ENCODE peak calls at places on chromosome X, in seven cellular contexts. W, L, J, I, X, D and E are unnamed samples.

GRCh38 chrX:24169211-24169610 is 19.7 kb downstream of the ZFX start:
- DNase-seq in W (no peak), L (no peak), J (no peak), I (no peak), X (no peak), D (no peak), E (no peak)

GRCh38 chrX:84258708-84259107 is 70.7 kb upstream of the RPS6KA6 start:
- DNase-seq in W (no peak), L (no peak), J (no peak), I (no peak), X (no peak), D (no peak), E (no peak)

GRCh38 chrX:154136627-154137161 is 7.3 kb upstream of the OPN1LW start:
- DNase-seq in W (peak), L (no peak), J (peak), I (peak), X (no peak), D (peak), E (no peak)

GRCh38 chrX:117510453-117510852 is 606.2 kb downstream of the KLHL13 start:
- DNase-seq in W (no peak), L (no peak), J (no peak), I (no peak), X (no peak), D (no peak), E (no peak)

GRCh38 chrX:74343327-74343969 is 39.5 kb downstream of the ZCCHC13 start:
- DNase-seq in W (no peak), L (no peak), J (no peak), I (no peak), X (no peak), D (no peak), E (no peak)

GRCh38 chrX:108019382-108019857 is 25.4 kb upstream of the VSIG1 start:
- DNase-seq in W (no peak), L (no peak), J (peak), I (no peak), X (no peak), D (no peak), E (no peak)

GRCh38 chrX:125646195-125646594 is 326.5 kb downstream of the TEX13C start:
- DNase-seq in W (no peak), L (no peak), J (peak), I (no peak), X (no peak), D (no peak), E (no peak)

GRCh38 chrX:7132335-7133035 is 15.0 kb upstream of the STS start:
- DNase-seq in W (peak), L (peak), J (peak), I (peak), X (peak), D (no peak), E (no peak)

GRCh38 chrX:151370906-151371305 is 26.1 kb upstream of the VMA21 start:
- DNase-seq in W (peak), L (no peak), J (peak), I (no peak), X (no peak), D (no peak), E (no peak)

GRCh38 chrX:11137543-11138139 is 26.5 kb downstream of the HCCS start:
- DNase-seq in W (no peak), L (peak), J (no peak), I (peak), X (peak), D (no peak), E (peak)

GRCh38 chrX:32530802-32531403 is 680.4 kb downstream of the DMD start:
- DNase-seq in W (peak), L (peak), J (peak), I (no peak), X (no peak), D (no peak), E (peak)

GRCh38 chrX:123993326-123993725 is 31.8 kb downstream of the STAG2 start:
- DNase-seq in W (no peak), L (peak), J (no peak), I (peak), X (peak), D (no peak), E (no peak)

GRCh38 chrX:39518451-39519212 is 579.1 kb downstream of the BCOR start:
- DNase-seq in W (no peak), L (no peak), J (no peak), I (no peak), X (no peak), D (no peak), E (no peak)

GRCh38 chrX:291411-291901 is 10.3 kb downstream of the PLCXD1 start:
- DNase-seq in W (no peak), L (no peak), J (no peak), I (no peak), X (no peak), D (peak), E (no peak)

GRCh38 chrX:111352424-111352823 is 59.6 kb downstream of the DCX start:
- DNase-seq in W (no peak), L (peak), J (no peak), I (no peak), X (no peak), D (no peak), E (no peak)

GRCh38 chrX:44462851-44463250 is 79.8 kb downstream of the FUNDC1 start:
- DNase-seq in W (no peak), L (no peak), J (no peak), I (peak), X (no peak), D (no peak), E (no peak)

DNA sequence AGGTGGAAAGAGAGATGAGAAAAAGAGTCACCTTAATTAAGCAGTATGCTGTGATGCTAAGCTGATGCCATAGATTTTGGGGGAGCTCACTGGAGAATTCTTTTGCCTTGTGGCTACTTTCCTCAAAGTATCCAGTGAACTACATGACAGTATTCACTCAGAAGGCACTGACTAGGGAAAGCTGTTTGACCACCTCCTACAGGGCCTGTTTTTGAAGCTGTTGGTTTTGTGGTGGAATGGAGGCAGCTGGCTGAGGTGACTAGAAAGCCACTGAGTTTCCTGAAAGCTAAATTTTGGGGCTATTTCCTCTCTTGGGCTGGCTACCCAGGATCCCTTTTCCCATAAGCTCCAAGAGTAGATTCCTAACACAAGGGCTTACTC is 124.8 kb upstream of the EOLA2 start:
- DNase-seq in W (no peak), L (no peak), J (no peak), I (no peak), X (no peak), D (no peak), E (no peak)
- TF ChIP-seq CTCF in W (no peak), L (peak), J (no peak), I (no peak), X (no peak), D (no peak), E (no peak)

GRCh38 chrX:133776072-133776471 is 209.3 kb downstream of the GPC3 start:
- DNase-seq in W (peak), L (no peak), J (peak), I (no peak), X (no peak), D (no peak), E (no peak)
- TF ChIP-seq CTCF in W (peak), L (peak), J (peak), I (peak), X (peak), D (no peak), E (peak)

DNA sequence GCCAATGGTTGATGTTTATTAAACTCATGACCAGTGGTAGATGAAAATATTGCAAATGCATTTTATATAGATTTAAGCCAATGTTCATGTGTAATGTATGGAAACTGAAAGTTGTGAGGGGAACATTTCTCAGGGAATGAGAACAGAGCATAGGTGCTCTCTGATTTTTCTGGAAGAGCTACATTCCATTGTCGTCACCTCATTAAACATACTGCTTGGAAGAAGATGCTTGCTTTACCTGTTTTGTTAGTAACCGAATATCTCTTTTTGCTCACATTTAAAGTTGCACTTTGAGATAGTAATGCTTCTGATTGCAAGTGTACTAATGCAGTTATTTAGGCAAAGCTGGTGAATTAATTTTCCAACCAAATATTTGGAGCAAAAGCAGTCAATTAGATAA is 93.8 kb upstream of the CLCN4 start:
- DNase-seq in W (no peak), L (no peak), J (no peak), I (no peak), X (no peak), D (no peak), E (no peak)
- TF ChIP-seq CTCF in W (no peak), L (no peak), J (no peak), I (no peak), X (no peak), D (no peak), E (no peak)

GRCh38 chrX:149940015-149940716 is 1.9 kb upstream of the EOLA2 start:
- DNase-seq in W (peak), L (peak), J (peak), I (peak), X (peak), D (peak), E (peak)

GRCh38 chrX:149937881-149938426 is 337 bp downstream of the EOLA2 start:
- DNase-seq in W (peak), L (no peak), J (peak), I (no peak), X (no peak), D (no peak), E (no peak)

GRCh38 chrX:149939271-149940014 is 1.2 kb upstream of the EOLA2 start:
- DNase-seq in W (peak), L (peak), J (peak), I (peak), X (peak), D (peak), E (peak)

DNA sequence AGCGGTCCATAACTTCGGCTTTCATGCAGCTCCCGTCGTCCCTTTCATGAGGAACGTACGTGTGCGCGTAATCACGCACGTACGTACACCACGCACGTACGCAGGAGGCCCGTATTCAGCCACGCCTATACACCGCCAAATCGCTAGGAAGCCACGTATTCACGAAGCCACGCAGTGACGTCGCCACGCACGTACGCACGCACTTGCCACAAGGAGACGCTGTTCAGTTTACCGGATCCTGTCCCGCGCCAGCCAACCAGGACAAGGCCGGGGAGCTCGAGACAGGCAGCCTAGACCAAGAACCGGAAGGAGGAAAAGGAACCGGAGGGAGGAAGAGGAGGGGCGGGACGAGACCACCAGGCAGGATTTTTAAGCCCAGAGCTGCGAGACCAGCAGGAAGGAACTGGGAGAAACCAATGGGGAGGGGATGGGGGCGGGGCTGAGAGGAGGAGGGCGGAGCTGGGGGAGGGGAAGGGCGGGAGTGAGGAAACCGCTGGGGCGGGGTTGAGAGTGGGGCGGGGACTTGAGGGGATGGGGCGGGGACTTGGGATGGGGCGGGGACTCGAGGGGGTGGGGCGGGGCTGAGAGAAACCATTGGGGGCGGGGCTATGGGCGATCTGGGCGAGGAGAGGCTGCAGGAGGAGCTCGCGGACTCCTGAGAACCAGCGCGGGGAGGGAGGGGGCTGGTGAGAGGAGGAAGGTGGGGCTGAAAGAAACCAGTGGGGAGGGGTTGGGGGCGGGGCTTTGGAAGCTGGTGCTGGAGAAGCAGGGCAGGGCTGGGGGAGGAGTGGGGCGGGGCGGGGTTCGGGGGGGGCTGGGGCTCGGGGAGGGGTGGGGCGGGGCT is at the start of gene EOLA2:
- DNase-seq in W (peak), L (peak), J (peak), I (peak), X (peak), D (peak), E (peak)
- TF ChIP-seq CTCF in W (peak), L (peak), J (peak), I (peak), X (peak), D (peak), E (peak)

GRCh38 chrX:15566244-15566643 is 34.5 kb downstream of the ACE2 start:
- DNase-seq in W (no peak), L (no peak), J (no peak), I (no peak), X (no peak), D (no peak), E (no peak)
- TF ChIP-seq CTCF in W (peak), L (peak), J (no peak), I (no peak), X (peak), D (no peak), E (no peak)

GRCh38 chrX:150087612-150088011 is 149.3 kb upstream of the EOLA2 start:
- DNase-seq in W (no peak), L (no peak), J (no peak), I (no peak), X (no peak), D (no peak), E (no peak)
- TF ChIP-seq CTCF in W (no peak), L (no peak), J (no peak), I (no peak), X (no peak), D (no peak), E (no peak)

GRCh38 chrX:139850968-139851367 is 81.9 kb downstream of the ATP11C start:
- DNase-seq in W (no peak), L (no peak), J (no peak), I (no peak), X (no peak), D (no peak), E (no peak)
- TF ChIP-seq CTCF in W (no peak), L (no peak), J (no peak), I (no peak), X (no peak), D (no peak), E (no peak)

GRCh38 chrX:118807151-118808017 is 16.2 kb upstream of the ZCCHC12 start:
- DNase-seq in W (peak), L (peak), J (peak), I (peak), X (peak), D (no peak), E (peak)
- TF ChIP-seq CTCF in W (peak), L (peak), J (peak), I (peak), X (peak), D (peak), E (peak)

GRCh38 chrX:136271300-136271699 is 20.1 kb upstream of the MAP7D3 start:
- DNase-seq in W (no peak), L (no peak), J (no peak), I (no peak), X (no peak), D (no peak), E (no peak)

GRCh38 chrX:136269921-136270320 is 18.7 kb upstream of the MAP7D3 start:
- DNase-seq in W (no peak), L (no peak), J (no peak), I (no peak), X (no peak), D (no peak), E (no peak)

GRCh38 chrX:136275553-136275952 is 24.4 kb upstream of the MAP7D3 start:
- DNase-seq in W (no peak), L (no peak), J (no peak), I (no peak), X (no peak), D (no peak), E (no peak)

GRCh38 chrX:136273986-136274385 is 22.8 kb upstream of the MAP7D3 start:
- DNase-seq in W (no peak), L (no peak), J (no peak), I (no peak), X (no peak), D (no peak), E (no peak)

GRCh38 chrX:136272325-136272724 is 21.1 kb upstream of the MAP7D3 start:
- DNase-seq in W (no peak), L (no peak), J (no peak), I (no peak), X (no peak), D (no peak), E (no peak)
- TF ChIP-seq CTCF in W (no peak), L (peak), J (no peak), I (peak), X (peak), D (no peak), E (no peak)